ENCODE peak calls at places on chromosomes 13 and 19, in seven cellular contexts. D, V, W, X, Z, K and P are unnamed samples. For H3K4me1 and H3K9me3, the result is how much of the 10 kb centered on the place peaks cover.

GRCh38 chr19:18194554-18195238 is 1.7 kb downstream of the MPV17L2 start:
- DNase-seq in D (peak), V (peak), W (peak), X (peak), Z (peak), K (peak), P (no peak)

GRCh38 chr19:28012361-28012760 is 1200.6 kb downstream of the UQCRFS1 start:
- DNase-seq in D (no peak), V (no peak), W (no peak), X (no peak), Z (peak), K (no peak), P (peak)

GRCh38 chr19:8827277-8827676 is 4.8 kb downstream of the ZNF558 start:
- DNase-seq in D (no peak), V (no peak), W (no peak), X (no peak), Z (no peak), K (no peak), P (no peak)

GRCh38 chr13:113926301-113926761 is 47.5 kb downstream of the C13orf46 start:
- DNase-seq in D (no peak), V (no peak), W (no peak), X (peak), Z (no peak), K (peak), P (peak)

GRCh38 chr19:3249408-3249807 is 24.9 kb downstream of the CELF5 start:
- DNase-seq in D (no peak), V (no peak), W (no peak), X (no peak), Z (peak), K (no peak), P (no peak)

GRCh38 chr19:35712910-35713845 is 4.6 kb upstream of the KMT2B start:
- DNase-seq in D (no peak), V (no peak), W (peak), X (no peak), Z (no peak), K (no peak), P (no peak)

GRCh38 chr13:113863511-113864302 is at the start of gene GAS6:
- DNase-seq in D (peak), V (peak), W (peak), X (no peak), Z (peak), K (no peak), P (no peak)

GRCh38 chr13:98835156-98835555 is 82.7 kb upstream of the SLC15A1 start:
- DNase-seq in D (no peak), V (no peak), W (no peak), X (no peak), Z (peak), K (no peak), P (no peak)

GRCh38 chr19:32406161-32407003 is 812 bp downstream of the DPY19L3 start:
- DNase-seq in D (peak), V (no peak), W (no peak), X (no peak), Z (peak), K (no peak), P (no peak)

GRCh38 chr13:30978981-30979956 is 46.8 kb downstream of the TEX26 start:
- DNase-seq in D (peak), V (no peak), W (peak), X (no peak), Z (peak), K (no peak), P (no peak)

GRCh38 chr19:13014921-13015280 is 19.6 kb downstream of the NFIX start:
- DNase-seq in D (no peak), V (no peak), W (no peak), X (no peak), Z (no peak), K (no peak), P (no peak)
- H3K4me1 ChIP-seq in D (under half), V (under half), W (half or more), X (under half), Z (under half), K (half or more), P (half or more)

DNA sequence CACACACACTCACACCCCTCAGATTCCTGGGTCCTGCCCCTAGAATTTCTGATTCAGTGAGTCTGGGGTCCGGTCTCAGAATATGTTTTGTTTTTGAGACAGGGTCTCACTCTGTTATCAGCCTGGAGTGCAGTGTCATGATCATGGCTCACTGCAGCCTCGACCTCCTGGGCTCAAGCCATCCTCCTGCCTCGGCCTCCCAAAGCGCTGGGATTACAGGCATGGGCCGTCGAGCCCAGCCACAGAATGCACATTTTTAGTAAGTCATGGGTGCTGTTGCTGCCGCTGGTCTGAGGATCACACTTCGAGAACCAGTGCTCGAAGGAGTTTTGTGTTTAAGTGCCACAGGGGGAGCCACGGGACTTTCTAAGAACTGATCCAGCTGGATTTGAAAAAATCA is 22.1 kb upstream of the TNFSF14 start:
- DNase-seq in D (no peak), V (no peak), W (no peak), X (no peak), Z (no peak), K (peak), P (no peak)
- TF ChIP-seq POLR2AphosphoS5 in D (no peak), V (no peak), W (no peak), X (no peak), Z (no peak), K (no peak), P (no peak)

GRCh38 chr19:57558525-57558924 is 1.1 kb downstream of the ZNF550 start:
- DNase-seq in D (no peak), V (no peak), W (no peak), X (no peak), Z (peak), K (no peak), P (no peak)
- H3K9me3 ChIP-seq in D (under half), V (under half), W (under half), X (under half), Z (under half), K (half or more), P (under half)

GRCh38 chr13:46571941-46572340 is 19.0 kb downstream of the LRCH1 start:
- DNase-seq in D (no peak), V (no peak), W (no peak), X (no peak), Z (no peak), K (no peak), P (no peak)

GRCh38 chr13:46572758-46573384 is 19.9 kb downstream of the LRCH1 start:
- DNase-seq in D (no peak), V (no peak), W (no peak), X (no peak), Z (no peak), K (no peak), P (no peak)

GRCh38 chr13:46571189-46571901 is 18.4 kb downstream of the LRCH1 start:
- DNase-seq in D (no peak), V (no peak), W (no peak), X (no peak), Z (no peak), K (no peak), P (no peak)

GRCh38 chr13:46569471-46569870 is 16.5 kb downstream of the LRCH1 start:
- DNase-seq in D (no peak), V (no peak), W (no peak), X (no peak), Z (peak), K (no peak), P (no peak)

DNA sequence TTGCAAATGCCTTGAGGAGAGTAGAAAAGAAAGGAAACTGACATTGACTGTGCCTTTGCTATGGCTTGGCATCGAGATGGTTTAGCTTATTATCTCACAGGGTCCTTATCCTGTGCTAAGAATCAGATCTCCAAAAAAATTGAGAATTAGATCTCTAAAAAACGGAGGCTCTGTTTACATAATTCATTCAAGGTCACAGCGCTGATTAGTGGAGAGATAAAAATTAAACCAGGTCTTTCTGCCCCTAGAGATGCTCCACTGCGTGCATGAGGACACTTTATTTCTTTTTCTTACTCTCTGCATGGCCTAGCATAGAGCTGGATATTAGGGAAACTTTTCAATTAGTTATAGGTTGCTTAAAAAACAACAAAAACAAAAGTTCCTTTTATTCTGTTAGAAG is 17.3 kb downstream of the LRCH1 start:
- DNase-seq in D (no peak), V (no peak), W (no peak), X (no peak), Z (no peak), K (no peak), P (no peak)
- H3K4me1 ChIP-seq in D (under half), V (under half), W (under half), X (under half), Z (under half), K (half or more), P (under half)

GRCh38 chr19:54208784-54209057 is 8.1 kb downstream of the RPS9 start:
- DNase-seq in D (no peak), V (no peak), W (no peak), X (no peak), Z (no peak), K (no peak), P (no peak)

GRCh38 chr19:54207908-54208783 is 7.5 kb downstream of the RPS9 start:
- DNase-seq in D (peak), V (peak), W (peak), X (peak), Z (no peak), K (peak), P (no peak)

GRCh38 chr19:54211214-54211613 is 10.6 kb downstream of the RPS9 start:
- DNase-seq in D (no peak), V (no peak), W (no peak), X (no peak), Z (peak), K (peak), P (no peak)

GRCh38 chr19:54209058-54209747 is 8.5 kb downstream of the RPS9 start:
- DNase-seq in D (no peak), V (no peak), W (no peak), X (no peak), Z (peak), K (peak), P (no peak)

DNA sequence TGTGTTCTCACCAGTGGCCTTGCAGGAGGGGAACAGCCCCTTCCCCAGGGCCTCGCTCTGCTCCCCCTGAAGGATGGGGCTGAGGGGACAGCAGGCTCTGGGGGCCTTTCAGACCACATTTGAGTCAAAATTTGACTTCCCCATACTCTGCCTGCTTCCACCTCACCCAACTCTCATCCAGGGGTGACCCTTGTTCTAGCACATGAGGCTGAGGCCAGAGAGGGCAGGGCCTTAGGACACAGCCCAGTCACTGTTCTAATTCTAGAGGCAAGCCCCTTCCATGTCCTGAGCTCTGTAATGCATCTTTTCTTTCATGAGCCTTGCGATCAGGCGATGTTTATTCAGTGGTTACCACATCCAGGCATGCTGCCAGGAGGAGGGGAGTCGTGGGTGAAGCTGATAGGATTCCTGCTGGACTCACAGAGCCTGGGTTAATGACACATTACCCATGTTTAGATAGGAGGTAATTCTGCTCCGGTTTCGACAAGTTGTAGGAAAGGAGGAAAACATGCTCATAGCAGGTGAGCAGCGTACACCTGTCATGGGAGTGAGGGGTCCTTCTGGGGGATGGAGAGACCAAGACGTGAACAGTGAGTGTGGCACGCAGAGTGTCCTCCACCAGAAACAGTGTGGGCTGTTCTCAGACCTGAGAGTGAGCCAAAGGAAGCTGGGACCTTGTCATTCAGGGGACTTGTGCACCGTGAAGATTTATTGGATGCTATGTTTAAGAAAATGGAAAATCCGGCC is 9.3 kb downstream of the RPS9 start:
- DNase-seq in D (peak), V (peak), W (peak), X (peak), Z (peak), K (no peak), P (no peak)
- TF ChIP-seq POLR2AphosphoS5 in D (peak), V (peak), W (peak), X (peak), Z (peak), K (peak), P (peak)

DNA sequence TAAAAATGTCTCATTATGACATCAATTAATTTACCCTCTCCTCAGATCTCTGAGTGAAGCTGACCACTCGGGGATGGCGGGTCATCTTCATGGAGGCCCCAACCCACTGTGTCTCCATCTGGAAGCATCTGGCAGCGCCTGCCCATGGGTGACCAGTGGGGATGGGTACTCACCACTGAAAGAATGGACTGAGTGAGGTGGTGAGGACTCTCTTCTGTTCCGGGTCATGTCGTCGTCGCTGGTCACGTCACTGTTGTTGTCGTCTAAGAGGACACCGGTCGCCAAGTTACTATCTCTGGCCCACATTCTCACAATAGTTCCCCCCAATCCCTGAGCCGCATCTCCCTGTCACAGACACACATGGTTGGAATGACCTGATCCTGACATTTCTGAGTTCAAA is 17.1 kb downstream of the PEG3 start:
- DNase-seq in D (no peak), V (no peak), W (no peak), X (no peak), Z (no peak), K (no peak), P (no peak)
- H3K9me3 ChIP-seq in D (under half), V (under half), W (under half), X (under half), Z (under half), K (under half), P (under half)